ENCODE peak calls at places on chromosomes 3 and 15, in eight cellular contexts. One of them, this sample, is unnamed.

GRCh38 chr3:62718011-62718410 is 157.2 kb downstream of the CADPS start:
- DNase-seq in IMR-90: no peak
- DNase-seq in K562: no peak
- DNase-seq in uterus: no peak
- DNase-seq in A549: no peak
- DNase-seq in erythroblast: no peak
- DNase-seq in right lobe of liver: no peak
- DNase-seq in Peyer's patch: no peak
- DNase-seq in this sample: no peak

GRCh38 chr3:194278186-194278845 is 72.8 kb downstream of the CPN2 start:
- DNase-seq in Peyer's patch: no peak
- DNase-seq in A549: no peak
- DNase-seq in right lobe of liver: no peak
- DNase-seq in erythroblast: no peak
- DNase-seq in K562: no peak
- DNase-seq in IMR-90: no peak
- DNase-seq in uterus: no peak
- DNase-seq in this sample: no peak

GRCh38 chr3:17494117-17494809 is 248.2 kb downstream of the TBC1D5 start:
- DNase-seq in uterus: no peak
- DNase-seq in erythroblast: no peak
- DNase-seq in right lobe of liver: peak
- DNase-seq in Peyer's patch: no peak
- DNase-seq in IMR-90: no peak
- DNase-seq in K562: no peak
- DNase-seq in A549: no peak
- DNase-seq in this sample: peak

GRCh38 chr3:71858493-71859127 is 73.7 kb upstream of the PROK2 start:
- DNase-seq in erythroblast: no peak
- DNase-seq in Peyer's patch: no peak
- DNase-seq in A549: no peak
- DNase-seq in K562: no peak
- DNase-seq in uterus: no peak
- DNase-seq in IMR-90: no peak
- DNase-seq in right lobe of liver: no peak
- DNase-seq in this sample: no peak

GRCh38 chr15:28098360-28098765 is 752 bp downstream of the OCA2 start:
- DNase-seq in IMR-90: no peak
- DNase-seq in right lobe of liver: no peak
- DNase-seq in K562: no peak
- DNase-seq in A549: no peak
- DNase-seq in Peyer's patch: no peak
- DNase-seq in erythroblast: no peak
- DNase-seq in uterus: no peak
- DNase-seq in this sample: no peak

GRCh38 chr15:87778358-87778757 is 478.2 kb downstream of the NTRK3 start:
- DNase-seq in uterus: no peak
- DNase-seq in right lobe of liver: no peak
- DNase-seq in Peyer's patch: no peak
- DNase-seq in A549: no peak
- DNase-seq in IMR-90: no peak
- DNase-seq in K562: no peak
- DNase-seq in erythroblast: no peak
- DNase-seq in this sample: no peak

GRCh38 chr3:160108357-160108756 is 116.9 kb upstream of the C3orf80 start:
- DNase-seq in A549: no peak
- DNase-seq in right lobe of liver: no peak
- DNase-seq in IMR-90: no peak
- DNase-seq in erythroblast: no peak
- DNase-seq in uterus: no peak
- DNase-seq in K562: no peak
- DNase-seq in Peyer's patch: no peak
- DNase-seq in this sample: no peak

GRCh38 chr3:143658869-143659268 is 189.4 kb downstream of the SLC9A9 start:
- DNase-seq in K562: no peak
- DNase-seq in Peyer's patch: no peak
- DNase-seq in uterus: no peak
- DNase-seq in A549: no peak
- DNase-seq in IMR-90: no peak
- DNase-seq in erythroblast: no peak
- DNase-seq in right lobe of liver: no peak
- DNase-seq in this sample: no peak

GRCh38 chr15:64351265-64351664 is 4.7 kb downstream of the CSNK1G1 start:
- DNase-seq in erythroblast: no peak
- DNase-seq in A549: no peak
- DNase-seq in K562: no peak
- DNase-seq in IMR-90: peak
- DNase-seq in uterus: no peak
- DNase-seq in Peyer's patch: no peak
- DNase-seq in right lobe of liver: no peak
- DNase-seq in this sample: no peak

GRCh38 chr15:70023064-70023768 is 74.5 kb downstream of the TLE3 start:
- DNase-seq in Peyer's patch: peak
- DNase-seq in uterus: no peak
- DNase-seq in A549: peak
- DNase-seq in erythroblast: no peak
- DNase-seq in IMR-90: peak
- DNase-seq in K562: no peak
- DNase-seq in right lobe of liver: no peak
- DNase-seq in this sample: peak
- TF ChIP-seq POLR2A in Peyer's patch: no peak
- TF ChIP-seq POLR2A in uterus: no peak
- TF ChIP-seq POLR2A in A549: no peak
- TF ChIP-seq POLR2A in erythroblast: no peak
- TF ChIP-seq POLR2A in IMR-90: no peak
- TF ChIP-seq POLR2A in K562: no peak
- TF ChIP-seq POLR2A in right lobe of liver: no peak
- TF ChIP-seq POLR2A in this sample: no peak

GRCh38 chr3:141386611-141387110 is 18.4 kb downstream of the ZBTB38 start:
- DNase-seq in erythroblast: peak
- DNase-seq in K562: no peak
- DNase-seq in Peyer's patch: no peak
- DNase-seq in IMR-90: peak
- DNase-seq in uterus: no peak
- DNase-seq in right lobe of liver: no peak
- DNase-seq in A549: no peak
- DNase-seq in this sample: no peak

GRCh38 chr3:141386080-141386594 is 17.8 kb downstream of the ZBTB38 start:
- DNase-seq in Peyer's patch: no peak
- DNase-seq in K562: no peak
- DNase-seq in uterus: no peak
- DNase-seq in A549: no peak
- DNase-seq in right lobe of liver: no peak
- DNase-seq in IMR-90: no peak
- DNase-seq in erythroblast: no peak
- DNase-seq in this sample: no peak

GRCh38 chr3:141385386-141386079 is 17.2 kb downstream of the ZBTB38 start:
- DNase-seq in erythroblast: no peak
- DNase-seq in Peyer's patch: no peak
- DNase-seq in K562: no peak
- DNase-seq in right lobe of liver: no peak
- DNase-seq in uterus: no peak
- DNase-seq in A549: no peak
- DNase-seq in IMR-90: peak
- DNase-seq in this sample: no peak

GRCh38 chr3:141388823-141389617 is 20.7 kb downstream of the ZBTB38 start:
- DNase-seq in IMR-90: no peak
- DNase-seq in K562: no peak
- DNase-seq in Peyer's patch: no peak
- DNase-seq in right lobe of liver: no peak
- DNase-seq in A549: no peak
- DNase-seq in erythroblast: no peak
- DNase-seq in uterus: no peak
- DNase-seq in this sample: no peak

GRCh38 chr3:141387446-141388030 is 19.2 kb downstream of the ZBTB38 start:
- DNase-seq in IMR-90: no peak
- DNase-seq in Peyer's patch: no peak
- DNase-seq in erythroblast: no peak
- DNase-seq in uterus: no peak
- DNase-seq in right lobe of liver: no peak
- DNase-seq in A549: no peak
- DNase-seq in K562: no peak
- DNase-seq in this sample: no peak
- TF ChIP-seq POLR2A in IMR-90: no peak
- TF ChIP-seq POLR2A in Peyer's patch: no peak
- TF ChIP-seq POLR2A in erythroblast: no peak
- TF ChIP-seq POLR2A in uterus: no peak
- TF ChIP-seq POLR2A in right lobe of liver: no peak
- TF ChIP-seq POLR2A in A549: no peak
- TF ChIP-seq POLR2A in K562: no peak
- TF ChIP-seq POLR2A in this sample: no peak

GRCh38 chr3:186790261-186790981 is 7.0 kb downstream of the EIF4A2 start:
- DNase-seq in A549: peak
- DNase-seq in erythroblast: peak
- DNase-seq in K562: no peak
- DNase-seq in Peyer's patch: no peak
- DNase-seq in IMR-90: peak
- DNase-seq in right lobe of liver: no peak
- DNase-seq in uterus: no peak
- DNase-seq in this sample: no peak
- TF ChIP-seq POLR2A in A549: no peak
- TF ChIP-seq POLR2A in erythroblast: peak
- TF ChIP-seq POLR2A in K562: peak
- TF ChIP-seq POLR2A in Peyer's patch: no peak
- TF ChIP-seq POLR2A in IMR-90: peak
- TF ChIP-seq POLR2A in right lobe of liver: no peak
- TF ChIP-seq POLR2A in uterus: no peak
- TF ChIP-seq POLR2A in this sample: no peak

GRCh38 chr15:29299784-29300183 is 30.2 kb upstream of the NSMCE3 start:
- DNase-seq in erythroblast: no peak
- DNase-seq in A549: no peak
- DNase-seq in uterus: no peak
- DNase-seq in right lobe of liver: no peak
- DNase-seq in K562: no peak
- DNase-seq in IMR-90: no peak
- DNase-seq in Peyer's patch: no peak
- DNase-seq in this sample: no peak
- TF ChIP-seq POLR2A in erythroblast: no peak
- TF ChIP-seq POLR2A in A549: no peak
- TF ChIP-seq POLR2A in uterus: no peak
- TF ChIP-seq POLR2A in right lobe of liver: no peak
- TF ChIP-seq POLR2A in K562: no peak
- TF ChIP-seq POLR2A in IMR-90: no peak
- TF ChIP-seq POLR2A in Peyer's patch: no peak
- TF ChIP-seq POLR2A in this sample: no peak

GRCh38 chr3:49164983-49165720 is 979 bp downstream of the CCDC71 start:
- DNase-seq in A549: no peak
- DNase-seq in uterus: no peak
- DNase-seq in IMR-90: no peak
- DNase-seq in erythroblast: no peak
- DNase-seq in right lobe of liver: no peak
- DNase-seq in K562: peak
- DNase-seq in Peyer's patch: no peak
- DNase-seq in this sample: no peak
- TF ChIP-seq POLR2A in A549: no peak
- TF ChIP-seq POLR2A in uterus: no peak
- TF ChIP-seq POLR2A in IMR-90: no peak
- TF ChIP-seq POLR2A in erythroblast: peak
- TF ChIP-seq POLR2A in right lobe of liver: no peak
- TF ChIP-seq POLR2A in K562: no peak
- TF ChIP-seq POLR2A in Peyer's patch: no peak
- TF ChIP-seq POLR2A in this sample: no peak

This sample was measured in H54.